ENCODE peak calls at places on chromosomes 13 and 19, in eight cellular contexts. V is heart right ventricle; R is naive thymus-derived CD4-positive, alpha-beta T cell; G is endodermal cell; Y is fibroblast of lung; O is psoas muscle; T is neural progenitor cell; S is uterus. E is an unnamed sample.
A peak's percentile ranks its signal among the peaks of the same experiment; 100 is the strongest.

GRCh38 chr13:110308377-110309158 is 1.5 kb downstream of the COL4A2 start:
- DNase-seq in V (peak; percentile 63), R (no peak), G (peak; percentile 83), Y (peak; percentile 61), O (no peak), T (peak; percentile 84), S (peak; percentile 44), E (no peak)

GRCh38 chr19:21765151-21765550 is 2.2 kb downstream of the ZNF100 start:
- DNase-seq in V (no peak), R (no peak), G (no peak), Y (no peak), O (no peak), T (no peak), S (no peak), E (no peak)

GRCh38 chr19:57559008-57559403 is 657 bp downstream of the ZNF550 start:
- DNase-seq in V (peak; percentile 14), R (no peak), G (peak; percentile 64), Y (no peak), O (no peak), T (peak; percentile 58), S (no peak), E (no peak)

GRCh38 chr13:42747399-42747873 is 33.9 kb upstream of the FAM216B start:
- DNase-seq in V (no peak), R (no peak), G (no peak), Y (peak; percentile 99), O (no peak), T (no peak), S (no peak), E (no peak)

GRCh38 chr19:17847538-17848366 is at the start of gene JAK3:
- DNase-seq in V (peak; percentile 63), R (peak; percentile 91), G (peak; percentile 97), Y (peak; percentile 62), O (no peak), T (peak; percentile 94), S (no peak), E (peak; percentile 76)

GRCh38 chr19:2289714-2290435 is 7.9 kb upstream of the PEAK3 start:
- DNase-seq in V (no peak), R (peak; percentile 63), G (peak; percentile 70), Y (no peak), O (no peak), T (peak; percentile 53), S (no peak), E (no peak)

GRCh38 chr13:68173111-68173510 is 943.0 kb upstream of the PCDH9 start:
- DNase-seq in V (no peak), R (no peak), G (no peak), Y (no peak), O (no peak), T (no peak), S (no peak), E (no peak)

GRCh38 chr13:112779856-112780604 is 90.2 kb downstream of the ATP11A start:
- DNase-seq in V (no peak), R (no peak), G (no peak), Y (no peak), O (no peak), T (no peak), S (peak; percentile 4), E (no peak)

GRCh38 chr19:46049597-46049996 is 8.8 kb upstream of the IGFL4 start:
- DNase-seq in V (no peak), R (no peak), G (peak; percentile 89), Y (no peak), O (no peak), T (no peak), S (no peak), E (no peak)

GRCh38 chr19:47790398-47790814 is 11.9 kb downstream of the SELENOW start:
- DNase-seq in V (peak; percentile 80), R (peak; percentile 85), G (peak; percentile 100), Y (peak; percentile 62), O (peak; percentile 90), T (peak; percentile 96), S (peak; percentile 75), E (peak; percentile 65)

GRCh38 chr13:107730835-107731234 is 484.5 kb downstream of the LIG4 start:
- DNase-seq in V (no peak), R (no peak), G (no peak), Y (peak; percentile 43), O (no peak), T (no peak), S (no peak), E (no peak)

GRCh38 chr13:59906413-59907027 is 257.2 kb downstream of the DIAPH3 start:
- DNase-seq in V (no peak), R (no peak), G (no peak), Y (peak; percentile 76), O (no peak), T (peak; percentile 33), S (no peak), E (no peak)

GRCh38 chr19:38942471-38943181 is 11.9 kb downstream of the MRPS12 start:
- DNase-seq in V (no peak), R (no peak), G (no peak), Y (no peak), O (no peak), T (no peak), S (no peak), E (no peak)

GRCh38 chr13:27006519-27007161 is 165.0 kb downstream of the USP12 start:
- DNase-seq in V (no peak), R (no peak), G (peak; percentile 77), Y (peak; percentile 47), O (no peak), T (peak; percentile 43), S (no peak), E (no peak)

GRCh38 chr13:66427330-66427990 is 802.7 kb downstream of the PCDH9 start:
- DNase-seq in V (no peak), R (no peak), G (no peak), Y (no peak), O (no peak), T (no peak), S (no peak), E (no peak)

GRCh38 chr13:98856983-98857382 is 104.5 kb upstream of the SLC15A1 start:
- DNase-seq in V (no peak), R (no peak), G (no peak), Y (no peak), O (no peak), T (no peak), S (no peak), E (no peak)

GRCh38 chr19:49119411-49120324 is at the start of gene PPFIA3:
- DNase-seq in V (peak; percentile 59), R (no peak), G (peak; percentile 87), Y (peak; percentile 51), O (peak; percentile 84), T (peak; percentile 93), S (peak; percentile 64), E (no peak)

GRCh38 chr13:20847298-20847697 is 55.2 kb downstream of the XPO4 start:
- DNase-seq in V (no peak), R (no peak), G (no peak), Y (no peak), O (no peak), T (no peak), S (no peak), E (no peak)

DNA sequence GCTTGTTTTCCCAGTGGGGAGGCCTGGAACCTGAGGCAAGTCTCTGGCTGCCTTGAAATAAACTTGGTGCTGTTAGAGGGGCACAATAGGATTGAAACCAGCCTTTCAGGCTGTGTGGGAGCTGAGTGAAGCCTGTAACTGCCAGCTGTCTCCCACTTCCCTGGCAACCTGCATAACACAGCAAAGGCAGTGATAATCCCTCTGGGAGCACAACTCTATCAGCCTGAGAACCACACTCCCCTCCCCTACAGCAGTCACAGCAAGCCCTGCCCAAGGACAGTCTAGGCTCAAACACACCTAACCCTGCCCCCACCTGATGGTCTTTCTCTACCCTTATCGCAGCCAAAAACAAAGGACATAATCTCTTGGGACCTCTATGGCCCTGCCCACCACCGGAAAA is 683.8 kb upstream of the ATXN8OS start:
- DNase-seq in V (no peak), R (no peak), G (peak; percentile 61), Y (no peak), O (no peak), T (peak; percentile 11), S (no peak), E (no peak)
- H3K9me3 ChIP-seq in V (peaks cover 2% of the 10 kb centered on the region), R (no peaks in the 10 kb centered on the region), G (peaks cover 41% of the 10 kb centered on the region), Y (no peaks in the 10 kb centered on the region), O (peaks cover 4% of the 10 kb centered on the region), T (no peaks in the 10 kb centered on the region), S (no peaks in the 10 kb centered on the region), E (no peaks in the 10 kb centered on the region)

GRCh38 chr19:55704494-55705245 is 29.6 kb downstream of the EPN1 start:
- DNase-seq in V (no peak), R (no peak), G (peak; percentile 59), Y (no peak), O (no peak), T (no peak), S (no peak), E (no peak)
- H3K9me3 ChIP-seq in V (no peaks in the 10 kb centered on the region), R (no peaks in the 10 kb centered on the region), G (peaks cover 36% of the 10 kb centered on the region), Y (no peaks in the 10 kb centered on the region), O (no peaks in the 10 kb centered on the region), T (peaks cover 5% of the 10 kb centered on the region), S (no peaks in the 10 kb centered on the region), E (no peaks in the 10 kb centered on the region)

DNA sequence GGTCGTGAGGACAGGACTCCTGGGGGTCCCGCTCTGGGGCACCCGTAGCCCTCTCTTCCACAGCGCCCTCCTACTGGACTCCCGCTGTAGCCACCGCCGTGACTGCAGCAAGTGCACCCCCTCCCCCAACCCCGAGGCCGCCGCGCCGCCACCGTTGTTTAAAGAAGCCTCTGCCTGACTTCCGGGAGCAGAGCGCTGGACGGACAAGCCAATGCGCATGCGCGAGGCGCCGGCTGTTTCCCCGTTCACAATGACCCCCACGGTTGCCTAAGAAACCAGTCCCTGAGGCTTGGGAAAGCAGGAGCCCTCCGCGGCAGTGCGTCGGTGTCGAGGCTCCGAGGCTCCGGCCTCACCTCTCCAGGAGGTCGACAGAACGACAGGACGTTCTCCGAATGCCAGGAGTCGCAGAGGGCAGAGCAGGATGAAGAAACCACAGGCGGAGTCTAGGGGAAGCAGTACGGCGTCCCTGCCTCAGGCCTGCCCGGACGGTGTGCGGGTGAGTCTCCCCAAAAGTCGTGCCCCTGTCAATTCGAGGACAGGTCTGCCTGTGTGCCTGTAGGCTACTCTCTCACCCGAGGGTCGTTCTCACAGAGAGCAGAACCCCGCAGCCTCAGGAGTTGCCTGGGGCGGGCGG is 70.5 kb upstream of the ZNF420 start:
- DNase-seq in V (peak; percentile 82), R (peak; percentile 53), G (no peak), Y (peak; percentile 71), O (peak; percentile 64), T (no peak), S (peak; percentile 23), E (no peak)
- H3K9me3 ChIP-seq in V (no peaks in the 10 kb centered on the region), R (no peaks in the 10 kb centered on the region), G (peaks cover 28% of the 10 kb centered on the region), Y (no peaks in the 10 kb centered on the region), O (peaks cover 20% of the 10 kb centered on the region), T (peaks cover 4% of the 10 kb centered on the region), S (no peaks in the 10 kb centered on the region), E (no peaks in the 10 kb centered on the region)

GRCh38 chr19:8904597-8904996 is 72.4 kb downstream of the MBD3L1 start:
- DNase-seq in V (no peak), R (no peak), G (no peak), Y (no peak), O (no peak), T (no peak), S (no peak), E (no peak)

GRCh38 chr19:8910775-8911414 is 78.7 kb downstream of the MBD3L1 start:
- DNase-seq in V (no peak), R (no peak), G (no peak), Y (no peak), O (no peak), T (no peak), S (no peak), E (no peak)

GRCh38 chr19:8902520-8902919 is 70.3 kb downstream of the MBD3L1 start:
- DNase-seq in V (no peak), R (no peak), G (no peak), Y (no peak), O (no peak), T (no peak), S (no peak), E (no peak)

GRCh38 chr19:8905342-8905741 is 73.2 kb downstream of the MBD3L1 start:
- DNase-seq in V (no peak), R (no peak), G (no peak), Y (no peak), O (no peak), T (no peak), S (no peak), E (no peak)

GRCh38 chr19:8908066-8908465 is 75.9 kb downstream of the MBD3L1 start:
- DNase-seq in V (no peak), R (no peak), G (no peak), Y (no peak), O (no peak), T (no peak), S (no peak), E (no peak)
- H3K9me3 ChIP-seq in V (no peaks in the 10 kb centered on the region), R (no peaks in the 10 kb centered on the region), G (peaks cover 61% of the 10 kb centered on the region), Y (no peaks in the 10 kb centered on the region), O (no peaks in the 10 kb centered on the region), T (no peaks in the 10 kb centered on the region), S (no peaks in the 10 kb centered on the region), E (no peaks in the 10 kb centered on the region)